ENCODE peak calls at places on chromosomes 12 and 14, in nine cellular contexts. P, N, L, I, M, G, Z, Q and E are unnamed samples.

GRCh38 chr12:15527201-15527782 is 205.0 kb downstream of the PTPRO start:
- DNase-seq in Z (peak; percentile 25), M (peak; percentile 30), I (peak; percentile 45), G (no peak), Q (peak; percentile 15), L (no peak), P (no peak), N (peak; percentile 28), E (peak; percentile 25)

GRCh38 chr12:132278421-132279183 is 50.8 kb downstream of the GALNT9 start:
- DNase-seq in Q (no peak), G (no peak), P (no peak), I (no peak), L (no peak), Z (no peak), M (no peak), N (no peak), E (no peak)

GRCh38 chr12:3795096-3795799 is 42.3 kb upstream of the CRACR2A start:
- DNase-seq in G (no peak), N (no peak), L (no peak), Z (peak; percentile 2), Q (no peak), M (no peak), P (no peak), I (no peak), E (no peak)

GRCh38 chr14:56412453-56413434 is 166.9 kb upstream of the TMEM260 start:
- DNase-seq in P (no peak), M (no peak), I (no peak), Z (no peak), Q (no peak), L (no peak), G (no peak), N (no peak), E (no peak)

GRCh38 chr14:77965919-77966435 is 166.1 kb downstream of the ADCK1 start:
- DNase-seq in Q (peak; percentile 8), L (peak; percentile 6), N (no peak), P (no peak), M (peak; percentile 11), I (no peak), Z (peak; percentile 54), G (no peak), E (no peak)

GRCh38 chr14:65957631-65958205 is 528.5 kb upstream of the CCDC196 start:
- DNase-seq in M (no peak), P (no peak), N (no peak), L (no peak), G (no peak), I (no peak), Z (no peak), Q (no peak), E (no peak)

GRCh38 chr14:68255697-68256178 is 436.2 kb downstream of the RAD51B start:
- DNase-seq in G (no peak), I (no peak), P (no peak), Z (no peak), M (peak; percentile 84), Q (peak; percentile 93), L (no peak), N (no peak), E (no peak)

GRCh38 chr14:105746124-105746514 is 219.7 kb downstream of the TMEM121 start:
- DNase-seq in G (no peak), P (no peak), N (no peak), Q (no peak), L (no peak), M (no peak), I (no peak), Z (no peak), E (no peak)

GRCh38 chr14:64503184-64503433 is 529 bp downstream of the ZBTB25 start:
- DNase-seq in G (no peak), M (no peak), Q (no peak), N (no peak), L (peak; percentile 29), Z (no peak), P (no peak), I (no peak), E (no peak)

GRCh38 chr14:24353551-24354529 is 14.0 kb upstream of the RIPK3 start:
- DNase-seq in Q (peak; percentile 81), I (peak; percentile 67), G (no peak), L (no peak), M (peak; percentile 72), Z (no peak), N (no peak), P (no peak), E (no peak)

GRCh38 chr12:132133952-132134652 is 10.0 kb downstream of the DDX51 start:
- DNase-seq in G (no peak), P (no peak), L (no peak), Q (no peak), M (no peak), N (no peak), I (no peak), Z (no peak), E (peak; percentile 43)

GRCh38 chr12:50764116-50764860 is 387 bp downstream of the ATF1 start:
- DNase-seq in Z (peak; percentile 29), G (no peak), Q (peak; percentile 23), M (peak; percentile 28), L (peak; percentile 63), N (no peak), I (peak; percentile 80), P (peak; percentile 90), E (peak; percentile 80)

DNA sequence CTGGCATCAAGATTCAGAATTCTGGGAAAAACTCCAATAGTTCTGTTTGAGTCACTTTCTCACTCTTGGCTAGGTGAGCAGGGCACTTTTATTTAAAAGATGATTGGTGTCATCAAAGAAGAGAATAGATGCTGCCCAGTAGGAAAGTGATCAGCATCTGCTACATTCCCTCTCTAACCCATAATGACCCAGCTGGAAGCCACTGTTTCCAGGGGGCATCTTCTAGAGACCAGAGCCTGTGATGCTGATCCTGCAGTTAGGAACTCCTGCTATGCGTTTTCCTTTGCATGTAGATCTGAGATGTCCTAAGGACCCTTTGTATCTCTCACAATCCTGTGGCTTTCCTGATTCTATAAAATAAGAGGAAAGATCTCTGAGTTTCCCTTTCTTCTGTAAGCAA is 79.9 kb upstream of the TMTC1 start:
- DNase-seq in I (no peak), P (no peak), M (no peak), N (no peak), L (no peak), Z (no peak), Q (no peak), G (no peak), E (no peak)
- H3K27me3 ChIP-seq in I (no peaks in the 10 kb centered on the region), P (no peaks in the 10 kb centered on the region), M (no peaks in the 10 kb centered on the region), N (no peaks in the 10 kb centered on the region), L (no peaks in the 10 kb centered on the region), Z (no peaks in the 10 kb centered on the region), Q (peaks cover 5% of the 10 kb centered on the region), G (no peaks in the 10 kb centered on the region), E (no peaks in the 10 kb centered on the region)

GRCh38 chr14:59358105-59358504 is 107.1 kb downstream of the GPR135 start:
- DNase-seq in M (peak; percentile 53), L (peak; percentile 93), Z (no peak), Q (peak; percentile 67), I (no peak), G (no peak), N (peak; percentile 36), P (no peak), E (peak; percentile 66)
- TF ChIP-seq CTCF in M (no peak), L (no peak), Z (no peak), Q (no peak), I (no peak), G (no peak), N (no peak), P (no peak), E (no peak)

GRCh38 chr12:95701275-95701674 is 89.3 kb downstream of the NTN4 start:
- DNase-seq in P (no peak), Q (peak; percentile 60), L (no peak), N (no peak), I (no peak), G (no peak), M (no peak), Z (no peak), E (no peak)

GRCh38 chr12:95700316-95700785 is 90.2 kb downstream of the NTN4 start:
- DNase-seq in Z (no peak), I (no peak), Q (peak; percentile 89), L (no peak), G (no peak), N (no peak), M (peak; percentile 62), P (no peak), E (no peak)

GRCh38 chr12:95701722-95702418 is 88.7 kb downstream of the NTN4 start:
- DNase-seq in Q (no peak), Z (no peak), L (no peak), P (no peak), G (no peak), N (no peak), M (no peak), I (no peak), E (no peak)

GRCh38 chr12:95695741-95696140 is 94.8 kb downstream of the NTN4 start:
- DNase-seq in I (no peak), L (no peak), G (no peak), M (no peak), N (no peak), Z (no peak), P (no peak), Q (no peak), E (no peak)

GRCh38 chr12:95699579-95699978 is 91.0 kb downstream of the NTN4 start:
- DNase-seq in Q (no peak), L (no peak), I (no peak), P (no peak), G (no peak), M (no peak), Z (no peak), N (no peak), E (no peak)
- H3K27ac ChIP-seq in Q (no peak overlapping the region), L (no peak overlapping the region), I (no peak overlapping the region), P (no peak overlapping the region), G (no peak overlapping the region), M (no peak overlapping the region), Z (no peak overlapping the region), N (no peak overlapping the region), E (peak overlapping the region; percentile 61)

GRCh38 chr14:89166650-89167049 is 250.4 kb downstream of the FOXN3 start:
- DNase-seq in N (no peak), G (no peak), M (no peak), P (no peak), Z (no peak), Q (no peak), L (no peak), I (no peak), E (no peak)

GRCh38 chr14:89164168-89165074 is 252.6 kb downstream of the FOXN3 start:
- DNase-seq in I (no peak), L (no peak), Q (no peak), G (no peak), Z (no peak), P (no peak), N (no peak), M (no peak), E (no peak)

GRCh38 chr14:89167705-89168104 is 249.3 kb downstream of the FOXN3 start:
- DNase-seq in N (no peak), G (no peak), P (no peak), Z (no peak), Q (no peak), I (no peak), M (no peak), L (no peak), E (no peak)

GRCh38 chr14:89165189-89165809 is 251.7 kb downstream of the FOXN3 start:
- DNase-seq in N (no peak), Z (peak; percentile 21), I (no peak), M (no peak), Q (no peak), P (no peak), L (no peak), G (no peak), E (no peak)

DNA sequence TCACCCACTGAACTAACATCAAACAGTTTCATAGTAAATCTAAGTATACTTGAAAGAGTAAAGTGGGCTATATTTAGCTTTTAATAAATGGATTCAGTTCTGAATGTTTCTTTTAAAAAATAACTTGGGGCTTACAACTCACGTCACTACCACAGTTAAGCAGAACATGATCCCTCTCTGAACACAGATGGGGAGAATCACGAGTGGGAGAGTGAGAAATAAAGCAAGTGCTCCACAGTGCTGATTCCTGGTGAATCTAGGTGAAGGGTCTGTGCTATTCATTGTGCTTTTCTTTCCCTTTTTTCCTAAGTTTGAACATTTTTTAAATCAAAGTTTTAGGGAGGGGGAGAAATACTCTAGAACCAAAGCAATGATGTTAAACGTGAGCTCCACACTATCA is 251.2 kb downstream of the FOXN3 start:
- DNase-seq in G (no peak), P (no peak), M (peak; percentile 33), Q (peak; percentile 10), Z (no peak), N (no peak), I (no peak), L (no peak), E (no peak)
- H3K27me3 ChIP-seq in G (no peaks in the 10 kb centered on the region), P (no peaks in the 10 kb centered on the region), M (no peaks in the 10 kb centered on the region), Q (no peaks in the 10 kb centered on the region), Z (no peaks in the 10 kb centered on the region), N (no peaks in the 10 kb centered on the region), I (no peaks in the 10 kb centered on the region), L (no peaks in the 10 kb centered on the region), E (no peaks in the 10 kb centered on the region)